ENCODE peak calls at places on chromosomes 13 and 19, in six cellular contexts. D, Z, T, W, N and O are unnamed samples.

GRCh38 chr13:63435668-63436275 is 2020.1 kb upstream of the PCDH20 start:
- DNase-seq in N (peak; percentile 96), Z (no peak), T (no peak), D (no peak), W (peak; percentile 64), O (no peak)

GRCh38 chr13:59782696-59783095 is 381.0 kb downstream of the DIAPH3 start:
- DNase-seq in Z (no peak), N (no peak), T (no peak), W (no peak), D (no peak), O (no peak)

GRCh38 chr13:32200741-32201140 is 114.4 kb downstream of the ZAR1L start:
- DNase-seq in W (no peak), Z (no peak), D (no peak), T (no peak), N (no peak), O (no peak)

GRCh38 chr13:64855506-64855905 is 2374.6 kb downstream of the PCDH9 start:
- DNase-seq in D (no peak), Z (no peak), W (no peak), T (no peak), N (peak; percentile 20), O (no peak)

GRCh38 chr19:1045247-1045603 is 5.3 kb downstream of the ABCA7 start:
- DNase-seq in T (peak; percentile 45), Z (no peak), N (no peak), W (peak; percentile 51), D (no peak), O (no peak)

GRCh38 chr19:47544075-47544474 is 28.9 kb downstream of the ZNF541 start:
- DNase-seq in T (no peak), N (no peak), D (no peak), Z (no peak), W (no peak), O (no peak)

GRCh38 chr19:47352095-47352494 is 3.0 kb downstream of the DHX34 start:
- DNase-seq in T (no peak), N (no peak), D (no peak), W (no peak), Z (no peak), O (no peak)

GRCh38 chr19:919157-920050 is 2.3 kb downstream of the KISS1R start:
- DNase-seq in T (no peak), N (no peak), W (peak; percentile 52), D (no peak), Z (no peak), O (no peak)

GRCh38 chr13:99819962-99820361 is 151.6 kb downstream of the ZIC5 start:
- DNase-seq in Z (no peak), W (no peak), D (no peak), N (no peak), T (no peak), O (no peak)

GRCh38 chr13:112248909-112249592 is 127.1 kb upstream of the SPACA7 start:
- DNase-seq in Z (no peak), D (no peak), W (no peak), N (no peak), T (no peak), O (no peak)

GRCh38 chr19:31118292-31118925 is 230.8 kb downstream of the TSHZ3 start:
- DNase-seq in W (no peak), T (no peak), N (no peak), D (no peak), Z (peak; percentile 17), O (no peak)

GRCh38 chr13:28231642-28232041 is 93.3 kb downstream of the PAN3 start:
- DNase-seq in D (no peak), N (no peak), Z (no peak), W (no peak), T (no peak), O (no peak)

GRCh38 chr13:40254394-40254793 is 412.0 kb downstream of the FOXO1 start:
- DNase-seq in T (no peak), N (no peak), Z (no peak), D (no peak), W (no peak), O (no peak)

GRCh38 chr13:77535448-77535847 is at the start of gene SCEL:
- DNase-seq in N (no peak), Z (no peak), T (no peak), D (no peak), W (peak; percentile 55), O (no peak)

GRCh38 chr13:110638253-110638652 is 22.9 kb downstream of the NAXD start:
- DNase-seq in N (no peak), D (no peak), W (no peak), T (no peak), Z (no peak), O (no peak)

GRCh38 chr13:63299995-63300394 is 1884.3 kb upstream of the PCDH20 start:
- DNase-seq in Z (no peak), W (no peak), T (no peak), D (no peak), N (no peak), O (no peak)

GRCh38 chr19:17398902-17399527 is 5.0 kb upstream of the CCDC194 start:
- DNase-seq in D (no peak), T (no peak), Z (no peak), N (no peak), W (no peak), O (no peak)

GRCh38 chr13:39302855-39303254 is 264.6 kb downstream of the NHLRC3 start:
- DNase-seq in Z (no peak), W (no peak), T (no peak), D (no peak), N (no peak), O (no peak)

GRCh38 chr13:24220086-24220703 is 59.7 kb downstream of the SPATA13 start:
- DNase-seq in N (peak; percentile 92), D (no peak), Z (no peak), W (peak; percentile 67), T (peak; percentile 61), O (peak; percentile 58)

GRCh38 chr19:33890569-33890968 is 93.9 kb downstream of the KCTD15 start:
- DNase-seq in T (no peak), Z (no peak), W (no peak), D (no peak), N (no peak), O (no peak)

GRCh38 chr13:30572859-30573275 is 44.9 kb upstream of the USPL1 start:
- DNase-seq in T (no peak), N (peak; percentile 72), D (no peak), W (peak; percentile 37), Z (no peak), O (no peak)

GRCh38 chr13:91863699-91864098 is 465.3 kb downstream of the GPC5 start:
- DNase-seq in N (no peak), W (no peak), Z (no peak), T (no peak), D (no peak), O (no peak)

GRCh38 chr13:108026671-108027410 is 188.5 kb downstream of the LIG4 start:
- DNase-seq in T (no peak), W (no peak), N (no peak), D (no peak), Z (no peak), O (no peak)

GRCh38 chr13:27622102-27622820 is 569 bp downstream of the POLR1D start:
- DNase-seq in D (no peak), Z (no peak), T (no peak), N (peak; percentile 45), W (no peak), O (no peak)

GRCh38 chr13:19597523-19597922 is 35.9 kb upstream of the MPHOSPH8 start:
- DNase-seq in W (peak; percentile 83), D (no peak), N (peak; percentile 67), Z (no peak), T (no peak), O (no peak)

GRCh38 chr19:53537523-53538377 is at the start of gene ZNF331:
- DNase-seq in N (peak; percentile 75), Z (peak; percentile 80), T (peak; percentile 83), W (peak; percentile 65), D (peak; percentile 68), O (peak; percentile 58)

GRCh38 chr13:98142427-98143156 is at the start of gene FARP1:
- DNase-seq in D (peak; percentile 91), W (peak; percentile 77), Z (peak; percentile 79), T (peak; percentile 88), N (peak; percentile 44), O (peak; percentile 66)

GRCh38 chr13:47087841-47088240 is 191.0 kb upstream of the HTR2A start:
- DNase-seq in N (peak; percentile 86), Z (no peak), D (no peak), T (no peak), W (no peak), O (no peak)

GRCh38 chr19:41939861-41940442 is 11.7 kb upstream of the ERFL start:
- DNase-seq in D (peak; percentile 26), W (no peak), Z (no peak), T (peak; percentile 43), N (no peak), O (peak; percentile 49)

GRCh38 chr19:13019330-13019729 is 24.1 kb downstream of the NFIX start:
- DNase-seq in Z (no peak), N (no peak), T (no peak), D (no peak), W (no peak), O (no peak)

GRCh38 chr19:13022111-13022858 is 27.0 kb downstream of the NFIX start:
- DNase-seq in T (no peak), D (no peak), W (peak; percentile 36), N (peak; percentile 51), Z (peak; percentile 45), O (no peak)

GRCh38 chr19:13017306-13018036 is 22.2 kb downstream of the NFIX start:
- DNase-seq in Z (no peak), W (peak; percentile 43), D (no peak), T (no peak), N (no peak), O (no peak)

GRCh38 chr19:13018037-13018914 is 23.0 kb downstream of the NFIX start:
- DNase-seq in N (no peak), Z (peak; percentile 79), T (peak; percentile 68), D (no peak), W (peak; percentile 60), O (no peak)

DNA sequence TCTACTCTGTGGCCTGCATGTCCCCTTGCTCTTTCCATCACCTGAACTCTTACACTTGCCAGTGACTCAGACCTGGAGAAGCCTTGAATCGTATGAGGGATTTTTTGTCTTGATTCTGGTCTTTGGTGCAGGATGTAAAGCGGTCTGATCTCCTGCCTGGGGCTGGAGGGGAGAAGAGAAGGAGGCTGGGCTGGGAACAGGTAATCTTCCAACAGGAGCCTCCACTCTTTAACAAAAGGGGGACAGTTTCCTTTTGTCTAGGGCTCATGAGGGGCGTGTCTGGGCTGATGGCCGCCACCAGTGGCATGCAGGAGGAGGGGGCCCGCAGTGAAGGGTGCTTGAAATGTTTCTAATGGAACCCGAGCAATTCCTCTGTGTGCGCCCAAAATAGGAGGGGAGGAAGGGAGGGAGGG is 24.7 kb downstream of the NFIX start:
- DNase-seq in D (no peak), N (no peak), Z (no peak), W (peak; percentile 72), T (no peak), O (no peak)
- TF ChIP-seq CTCF in D (no peak), N (no peak), Z (no peak), W (no peak), T (no peak), O (no peak)

GRCh38 chr19:49570997-49571676 is 9.2 kb downstream of the NOSIP start:
- DNase-seq in T (peak; percentile 53), N (no peak), W (no peak), Z (no peak), D (no peak), O (no peak)
- TF ChIP-seq CTCF in T (peak; percentile 24), N (no peak), W (no peak), Z (no peak), D (no peak), O (no peak)

GRCh38 chr19:4557186-4557970 is 2.1 kb downstream of the SEMA6B start:
- DNase-seq in N (no peak), Z (no peak), D (no peak), T (no peak), W (no peak), O (no peak)
- TF ChIP-seq CTCF in N (peak; percentile 14), Z (no peak), D (peak; percentile 36), T (no peak), W (peak; percentile 49), O (peak; percentile 39)

GRCh38 chr13:85266771-85267170 is 532.4 kb downstream of the SLITRK6 start:
- DNase-seq in Z (no peak), N (no peak), W (no peak), D (no peak), T (no peak), O (no peak)
- TF ChIP-seq CTCF in Z (no peak), N (no peak), W (no peak), D (no peak), T (no peak), O (no peak)